ENCODE peak calls at places on chromosomes 3 and 15, in seven cellular contexts. C is AG09309, M is WTC11, X is psoas muscle, A is cardiac muscle cell, P is cardiac fibroblast, J is activated B cell treated with CpG ODN at 0.5 μM for 24 hours. Z is an unnamed sample.

GRCh38 chr15:90291679-90292356 is 26.3 kb downstream of the NGRN start:
- DNase-seq in M (peak; percentile 41), C (no peak), A (no peak), X (no peak), J (no peak), P (no peak), Z (no peak)

GRCh38 chr3:10352146-10352911 is 31.4 kb upstream of the SEC13 start:
- DNase-seq in J (no peak), P (peak; percentile 56), M (no peak), X (no peak), A (peak; percentile 60), C (peak; percentile 59), Z (no peak)

GRCh38 chr3:13301295-13301987 is 118.7 kb downstream of the NUP210 start:
- DNase-seq in J (no peak), M (peak; percentile 74), X (no peak), A (peak; percentile 65), C (peak; percentile 28), P (peak; percentile 55), Z (peak; percentile 75)

GRCh38 chr3:183895296-183895695 is 10.6 kb upstream of the PARL start:
- DNase-seq in A (peak; percentile 74), C (peak; percentile 14), X (no peak), J (no peak), M (no peak), P (peak; percentile 74), Z (no peak)

GRCh38 chr3:194472290-194472920 is 14.4 kb downstream of the ATP13A3 start:
- DNase-seq in X (no peak), M (no peak), P (peak; percentile 80), J (no peak), C (no peak), A (peak; percentile 82), Z (no peak)

GRCh38 chr3:177357352-177358084 is 160.2 kb upstream of the TBL1XR1 start:
- DNase-seq in A (peak; percentile 84), C (no peak), M (no peak), J (no peak), X (no peak), P (peak; percentile 83), Z (peak; percentile 26)

GRCh38 chr3:172293093-172293492 is 155.2 kb downstream of the GHSR start:
- DNase-seq in P (no peak), J (no peak), M (no peak), X (no peak), C (no peak), A (no peak), Z (no peak)

GRCh38 chr3:134362670-134363380 is 11.4 kb downstream of the AMOTL2 start:
- DNase-seq in A (no peak), X (no peak), P (no peak), C (no peak), J (no peak), M (no peak), Z (no peak)

GRCh38 chr15:57306944-57307411 is 69.3 kb upstream of the CGNL1 start:
- DNase-seq in J (no peak), P (no peak), C (no peak), M (no peak), A (no peak), X (no peak), Z (no peak)

GRCh38 chr15:69319384-69320375 is 21.0 kb downstream of the PAQR5 start:
- DNase-seq in A (no peak), X (no peak), J (no peak), C (no peak), M (no peak), P (no peak), Z (no peak)

GRCh38 chr3:82080261-82080660 is 318.8 kb upstream of the GBE1 start:
- DNase-seq in M (no peak), C (no peak), X (no peak), A (peak; percentile 9), J (no peak), P (no peak), Z (no peak)

GRCh38 chr3:89889386-89889785 is 782.0 kb downstream of the EPHA3 start:
- DNase-seq in P (no peak), X (no peak), M (no peak), J (no peak), C (no peak), A (no peak), Z (no peak)

GRCh38 chr3:47283596-47284364 is 1.0 kb downstream of the KLHL18 start:
- DNase-seq in P (peak; percentile 8), M (peak; percentile 32), C (no peak), X (peak; percentile 23), A (no peak), J (peak; percentile 36), Z (peak; percentile 29)

GRCh38 chr15:75123395-75123794 is 78.3 kb upstream of the C15orf39 start:
- DNase-seq in P (peak; percentile 29), C (peak; percentile 88), X (no peak), M (no peak), J (no peak), A (peak; percentile 29), Z (no peak)

GRCh38 chr3:74435631-74436030 is 178.8 kb downstream of the CNTN3 start:
- DNase-seq in C (no peak), J (no peak), X (no peak), M (no peak), A (peak; percentile 2), P (no peak), Z (no peak)

GRCh38 chr3:146903927-146904326 is 298.8 kb upstream of the PLSCR5 start:
- DNase-seq in M (no peak), J (no peak), X (no peak), A (no peak), P (no peak), C (no peak), Z (no peak)

DNA sequence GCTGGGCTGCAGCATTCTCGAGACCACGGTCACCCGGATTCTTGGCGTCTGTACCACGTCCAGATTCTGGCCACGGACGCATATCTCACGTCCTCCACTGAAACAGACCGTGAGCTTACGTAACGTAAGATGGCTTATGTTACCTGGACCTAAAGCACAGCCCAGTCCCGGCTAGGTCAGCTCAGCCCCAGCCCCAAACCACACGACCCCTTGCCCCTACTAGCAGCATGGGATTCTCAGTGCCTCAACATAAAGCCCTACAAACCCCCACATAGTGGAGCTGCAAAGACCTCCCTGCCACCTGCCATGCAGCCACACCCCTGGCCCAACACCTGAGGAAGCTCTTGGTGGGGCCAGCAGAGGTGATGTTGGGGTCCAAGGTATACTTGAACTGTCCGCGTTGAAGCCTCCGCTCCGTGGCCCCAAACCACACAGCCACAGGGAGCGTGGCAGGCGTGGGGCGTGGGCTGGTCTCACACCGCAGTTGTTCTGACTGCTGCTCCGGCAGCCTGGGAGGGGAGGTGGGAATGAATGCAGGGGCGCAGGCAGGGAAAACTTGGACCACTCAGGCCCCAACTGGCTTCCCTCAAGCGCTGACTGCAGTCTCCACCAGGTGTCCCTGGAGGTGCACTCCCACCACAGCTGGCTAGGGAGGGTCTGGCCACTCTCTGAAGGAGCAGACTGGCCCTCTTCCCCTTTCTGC is 14.5 kb downstream of the PLXNB1 start:
- DNase-seq in A (no peak), C (no peak), X (peak; percentile 4), J (no peak), M (no peak), P (no peak), Z (peak; percentile 4)
- TF ChIP-seq CTCF in A (no peak), C (no peak), X (no peak), J (no peak), M (no peak), P (no peak), Z (no peak)

GRCh38 chr15:72307036-72307435 is 12.9 kb downstream of the CELF6 start:
- DNase-seq in M (no peak), X (no peak), P (no peak), C (no peak), A (no peak), J (no peak), Z (no peak)
- TF ChIP-seq CTCF in M (no peak), X (no peak), P (no peak), C (no peak), A (no peak), J (no peak), Z (no peak)

GRCh38 chr3:22886394-22886793 is 316.7 kb upstream of the UBE2E2 start:
- DNase-seq in M (no peak), C (no peak), A (no peak), P (no peak), X (peak; percentile 29), J (no peak), Z (no peak)

GRCh38 chr3:22885574-22886348 is 317.4 kb upstream of the UBE2E2 start:
- DNase-seq in P (no peak), C (no peak), J (no peak), M (no peak), X (no peak), A (no peak), Z (no peak)

GRCh38 chr3:22885039-22885438 is 318.1 kb upstream of the UBE2E2 start:
- DNase-seq in M (no peak), C (no peak), X (no peak), A (no peak), J (no peak), P (no peak), Z (no peak)

GRCh38 chr3:22893001-22893400 is 310.1 kb upstream of the UBE2E2 start:
- DNase-seq in C (no peak), M (no peak), P (no peak), X (no peak), A (no peak), J (no peak), Z (no peak)

DNA sequence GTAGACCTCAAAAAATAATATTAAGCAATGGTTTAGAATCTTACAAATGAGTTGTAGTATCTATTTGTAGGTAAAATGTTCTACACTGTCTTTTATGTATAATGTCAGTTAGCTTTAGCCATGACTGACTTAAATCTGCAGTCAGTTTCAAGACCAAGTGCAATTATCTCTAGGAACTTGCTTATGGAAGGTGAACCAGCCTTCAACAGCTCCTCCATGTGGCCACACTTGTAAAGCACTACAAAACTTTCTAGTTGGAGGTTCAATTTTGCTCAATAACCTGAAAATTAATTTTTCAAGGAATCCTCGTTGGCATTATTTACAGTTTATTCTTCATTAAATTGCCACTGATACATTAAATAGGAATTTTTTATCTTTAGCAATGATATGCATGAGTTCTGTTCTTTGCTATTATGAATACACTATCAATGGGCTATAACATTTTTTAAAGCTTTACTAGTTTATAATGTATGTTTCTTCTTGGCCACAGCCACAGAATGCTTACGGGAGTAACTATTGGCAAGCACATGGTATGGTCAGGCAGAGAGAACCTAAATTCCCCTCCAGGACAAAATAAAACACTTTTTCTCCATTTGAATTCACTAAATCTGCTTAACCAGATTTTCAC is 315.3 kb upstream of the UBE2E2 start:
- DNase-seq in A (peak; percentile 61), J (no peak), M (peak; percentile 16), X (no peak), C (peak; percentile 3), P (peak; percentile 45), Z (no peak)
- TF ChIP-seq CTCF in A (peak; percentile 75), J (no peak), M (peak; percentile 37), X (peak; percentile 46), C (peak; percentile 54), P (peak; percentile 75), Z (peak; percentile 50)

DNA sequence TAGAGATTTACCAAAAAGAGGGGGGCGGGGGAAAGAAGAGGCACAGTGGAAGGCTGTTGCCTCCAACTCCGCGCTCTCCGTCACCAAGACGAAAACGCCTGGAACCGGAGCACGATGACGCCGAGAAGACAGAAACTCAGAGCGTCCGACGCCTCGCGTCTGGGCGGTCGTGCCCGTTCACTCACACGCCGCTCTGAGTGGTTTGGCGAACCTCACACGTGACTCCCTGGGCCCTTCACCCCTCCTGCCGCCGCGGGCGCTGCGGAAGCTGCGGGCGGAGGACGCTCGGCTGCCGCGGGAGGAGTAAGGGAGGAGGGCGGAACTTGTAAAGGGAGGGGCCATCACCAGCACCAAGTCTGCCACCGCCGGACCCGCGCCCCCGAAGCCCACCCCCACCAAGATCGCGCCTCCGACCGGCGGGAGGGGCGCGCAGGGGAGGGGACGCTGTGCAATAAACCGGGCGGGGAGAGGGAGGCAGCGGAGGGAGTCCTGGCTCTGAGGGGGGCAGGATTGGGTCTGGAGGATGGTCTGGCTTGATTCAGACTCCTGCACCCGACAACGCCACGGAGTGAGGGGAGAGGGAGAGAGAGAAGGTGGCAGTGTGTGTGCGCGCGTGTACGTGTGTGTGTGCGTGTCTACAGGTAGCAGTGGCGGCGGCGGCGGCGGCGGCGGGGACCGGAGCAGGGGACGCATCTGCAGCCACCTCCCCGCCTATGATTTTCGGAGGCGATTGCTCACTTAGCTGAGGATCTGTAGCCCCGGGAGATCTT is 1.9 kb upstream of the NLGN1 start:
- DNase-seq in C (peak; percentile 70), A (peak; percentile 90), P (peak; percentile 83), J (no peak), X (peak; percentile 88), M (peak; percentile 85), Z (peak; percentile 86)
- TF ChIP-seq CTCF in C (no peak), A (peak; percentile 13), P (no peak), J (no peak), X (no peak), M (no peak), Z (no peak)